ENCODE peak calls at places on chromosomes 7 and 10, in six cellular contexts. G is memory B cell; V is stimulated activated CD4-positive, alpha-beta T cell treated with anti-CD3 and anti-CD28 coated beads, Interleukin-1b, Interleukin-23, amount 100 ng/mL, for 4 hours; K is suprapubic skin; X is mucosa of descending colon; E is nephron progenitor cell. Z is an unnamed sample.

GRCh38 chr7:81842361-81842760 is 72.5 kb upstream of the HGF start:
- DNase-seq in V (no peak), G (no peak), X (no peak), E (no peak), K (no peak), Z (no peak)

GRCh38 chr7:98359395-98359794 is 41.5 kb downstream of the BAIAP2L1 start:
- DNase-seq in K (no peak), G (no peak), V (no peak), E (no peak), X (no peak), Z (no peak)

GRCh38 chr7:75818462-75818861 is 4.9 kb upstream of the CCL24 start:
- DNase-seq in X (no peak), K (no peak), G (no peak), V (no peak), E (no peak), Z (no peak)

GRCh38 chr10:115141254-115141653 is 48.1 kb downstream of the ATRNL1 start:
- DNase-seq in V (no peak), E (no peak), X (no peak), G (no peak), K (no peak), Z (no peak)

GRCh38 chr7:106345421-106346166 is 60.8 kb upstream of the NAMPT start:
- DNase-seq in E (no peak), G (no peak), V (peak; percentile 9), K (no peak), X (no peak), Z (peak; percentile 53)

GRCh38 chr10:24701447-24701846 is 22.2 kb downstream of the ARHGAP21 start:
- DNase-seq in G (no peak), X (no peak), V (no peak), K (no peak), E (no peak), Z (no peak)

GRCh38 chr10:48543445-48543844 is 61.4 kb downstream of the ARHGAP22 start:
- DNase-seq in K (no peak), V (no peak), X (no peak), E (no peak), G (no peak), Z (peak; percentile 43)

GRCh38 chr7:91491868-91492267 is 227.6 kb downstream of the FZD1 start:
- DNase-seq in V (no peak), X (no peak), K (no peak), G (no peak), E (no peak), Z (no peak)

GRCh38 chr10:60732240-60733188 is 45.8 kb upstream of the CDK1 start:
- DNase-seq in V (peak; percentile 15), X (peak; percentile 68), E (peak; percentile 30), K (peak; percentile 61), G (peak; percentile 26), Z (peak; percentile 74)

GRCh38 chr7:30468041-30468440 is 10.5 kb downstream of the NOD1 start:
- DNase-seq in V (no peak), G (no peak), X (no peak), E (no peak), K (no peak), Z (no peak)

GRCh38 chr7:129607471-129608120 is 3.9 kb upstream of the NRF1 start:
- DNase-seq in E (peak; percentile 32), X (peak; percentile 42), G (no peak), K (no peak), V (no peak), Z (peak; percentile 59)

GRCh38 chr10:49610015-49610734 is at the start of gene SLC18A3:
- DNase-seq in V (no peak), E (peak; percentile 68), K (peak; percentile 42), G (no peak), X (no peak), Z (no peak)

GRCh38 chr7:1340031-1340430 is 107.4 kb downstream of the UNCX start:
- DNase-seq in X (no peak), K (no peak), E (no peak), V (no peak), G (no peak), Z (no peak)

GRCh38 chr10:90023950-90024349 is 322.6 kb downstream of the KIF20B start:
- DNase-seq in X (no peak), V (no peak), K (no peak), G (no peak), E (no peak), Z (peak; percentile 8)

GRCh38 chr7:2525931-2526630 is 6.5 kb downstream of the LFNG start:
- DNase-seq in X (no peak), V (no peak), K (no peak), E (no peak), G (no peak), Z (no peak)

GRCh38 chr10:130337696-130338587 is 201.8 kb downstream of the GLRX3 start:
- DNase-seq in G (no peak), X (no peak), K (no peak), E (no peak), V (no peak), Z (no peak)

GRCh38 chr7:67100956-67101361 is 104.3 kb downstream of the TYW1 start:
- DNase-seq in G (no peak), V (no peak), X (no peak), E (no peak), K (no peak), Z (no peak)

GRCh38 chr10:103587073-103587472 is 93.6 kb downstream of the NEURL1 start:
- DNase-seq in G (no peak), E (no peak), X (no peak), V (no peak), K (no peak), Z (no peak)

GRCh38 chr7:135923700-135924261 is 53.4 kb downstream of the MTPN start:
- DNase-seq in E (no peak), K (no peak), G (no peak), V (no peak), X (no peak), Z (peak; percentile 85)

GRCh38 chr7:120114626-120115025 is 158.3 kb upstream of the KCND2 start:
- DNase-seq in X (no peak), K (no peak), V (no peak), E (no peak), G (no peak), Z (no peak)

GRCh38 chr7:66356277-66356721 is 151.2 kb downstream of the TPST1 start:
- DNase-seq in K (no peak), G (no peak), X (peak; percentile 56), V (no peak), E (no peak), Z (no peak)

GRCh38 chr10:32150532-32151101 is 94.4 kb upstream of the KIF5B start:
- DNase-seq in K (no peak), G (no peak), X (no peak), E (no peak), V (no peak), Z (no peak)

GRCh38 chr10:133027480-133027879 is 60.2 kb upstream of the ADGRA1 start:
- DNase-seq in X (no peak), G (no peak), E (no peak), K (no peak), V (no peak), Z (no peak)

GRCh38 chr7:13359656-13360055 is 629.8 kb downstream of the ETV1 start:
- DNase-seq in E (no peak), X (no peak), K (no peak), G (no peak), V (no peak), Z (peak; percentile 4)

GRCh38 chr7:63114371-63114985 is 884.2 kb upstream of the ZNF722 start:
- DNase-seq in X (no peak), V (no peak), K (no peak), E (no peak), G (no peak), Z (no peak)

GRCh38 chr7:11416641-11417040 is 415.4 kb downstream of the THSD7A start:
- DNase-seq in K (no peak), V (no peak), G (no peak), X (no peak), E (no peak), Z (no peak)

GRCh38 chr10:67788028-67788886 is 49.7 kb downstream of the DNAJC12 start:
- DNase-seq in G (peak; percentile 60), E (peak; percentile 70), X (peak; percentile 86), V (peak; percentile 65), K (no peak), Z (peak; percentile 94)

GRCh38 chr10:86825366-86825765 is 68.9 kb downstream of the BMPR1A start:
- DNase-seq in V (no peak), G (no peak), E (no peak), K (no peak), X (no peak), Z (no peak)

GRCh38 chr7:150962743-150963399 is 15.2 kb downstream of the KCNH2 start:
- DNase-seq in G (peak; percentile 51), V (peak; percentile 39), K (no peak), X (peak; percentile 66), E (peak; percentile 75), Z (peak; percentile 39)

GRCh38 chr10:132986978-132987377 is 44.6 kb upstream of the CFAP46 start:
- DNase-seq in G (no peak), K (no peak), V (no peak), E (no peak), X (no peak), Z (no peak)

GRCh38 chr7:158285383-158285770 is 302.2 kb downstream of the PTPRN2 start:
- DNase-seq in G (no peak), K (peak; percentile 13), E (no peak), V (no peak), X (no peak), Z (no peak)

GRCh38 chr10:124989526-124989925 is 47.6 kb downstream of the ZRANB1 start:
- DNase-seq in E (no peak), K (no peak), X (peak; percentile 17), V (no peak), G (no peak), Z (no peak)

Z was measured in PC-3.